ENCODE peak calls at places on chromosomes 4 and X, in six cellular contexts. A, M, O, R, X and S are unnamed samples.

GRCh38 chr4:151644625-151645024 is 116.2 kb downstream of the GATB start:
- DNase-seq in A (peak; percentile 44), M (no peak), O (peak; percentile 25), R (peak; percentile 27), X (no peak), S (peak; percentile 10)

GRCh38 chr4:87932718-87933136 is 42.8 kb upstream of the SPP1 start:
- DNase-seq in A (no peak), M (no peak), O (no peak), R (no peak), X (no peak), S (no peak)

GRCh38 chrX:74924449-74925209 is 623 bp downstream of the NEXMIF start:
- DNase-seq in A (no peak), M (no peak), O (peak; percentile 40), R (no peak), X (no peak), S (no peak)

GRCh38 chrX:149633511-149633910 is 1.9 kb upstream of the TMEM185A start:
- DNase-seq in A (no peak), M (no peak), O (no peak), R (no peak), X (no peak), S (no peak)

GRCh38 chr4:160592258-160592657 is 1489.4 kb downstream of the RAPGEF2 start:
- DNase-seq in A (no peak), M (no peak), O (no peak), R (no peak), X (no peak), S (no peak)

GRCh38 chr4:113738251-113738650 is 23.3 kb downstream of the CAMK2D start:
- DNase-seq in A (no peak), M (no peak), O (no peak), R (no peak), X (no peak), S (no peak)

GRCh38 chrX:139725720-139726119 is 17.8 kb upstream of the MCF2 start:
- DNase-seq in A (no peak), M (no peak), O (no peak), R (no peak), X (peak; percentile 64), S (no peak)

GRCh38 chr4:122652379-122652778 is 31.5 kb upstream of the IL21 start:
- DNase-seq in A (peak; percentile 14), M (no peak), O (peak; percentile 27), R (peak; percentile 51), X (no peak), S (peak; percentile 60)

GRCh38 chr4:73676881-73677323 is 56.7 kb upstream of the RASSF6 start:
- DNase-seq in A (no peak), M (no peak), O (no peak), R (no peak), X (peak; percentile 19), S (no peak)

GRCh38 chr4:61079976-61080375 is 120.2 kb upstream of the ADGRL3 start:
- DNase-seq in A (no peak), M (no peak), O (no peak), R (no peak), X (no peak), S (no peak)

GRCh38 chr4:54961357-54961975 is 163.9 kb downstream of the KDR start:
- DNase-seq in A (no peak), M (no peak), O (no peak), R (peak; percentile 26), X (no peak), S (peak; percentile 21)

GRCh38 chr4:39635023-39635422 is 3.6 kb downstream of the SMIM14 start:
- DNase-seq in A (no peak), M (no peak), O (no peak), R (no peak), X (no peak), S (no peak)

GRCh38 chr4:55215087-55215486 is 89.7 kb upstream of the KDR start:
- DNase-seq in A (no peak), M (no peak), O (no peak), R (no peak), X (no peak), S (no peak)

GRCh38 chrX:120270567-120270966 is 20.0 kb downstream of the ZBTB33 start:
- DNase-seq in A (no peak), M (no peak), O (no peak), R (no peak), X (no peak), S (no peak)

GRCh38 chrX:10818651-10819050 is 198.3 kb upstream of the MID1 start:
- DNase-seq in A (no peak), M (no peak), O (no peak), R (no peak), X (no peak), S (no peak)

GRCh38 chr4:82851902-82852750 is 38.8 kb downstream of the SEC31A start:
- DNase-seq in A (peak; percentile 45), M (no peak), O (no peak), R (peak; percentile 17), X (no peak), S (peak; percentile 33)

GRCh38 chr4:112747035-112747434 is 110.1 kb downstream of the LARP7 start:
- DNase-seq in A (peak; percentile 3), M (peak; percentile 25), O (peak; percentile 66), R (no peak), X (no peak), S (peak; percentile 44)

GRCh38 chrX:15472523-15472922 is 20.6 kb downstream of the PIR start:
- DNase-seq in A (no peak), M (no peak), O (no peak), R (no peak), X (no peak), S (no peak)

GRCh38 chr4:156751486-156751885 is 220.1 kb downstream of the PDGFC start:
- DNase-seq in A (no peak), M (no peak), O (no peak), R (no peak), X (no peak), S (no peak)

GRCh38 chr4:39353478-39354177 is 12.5 kb downstream of the RFC1 start:
- DNase-seq in A (no peak), M (no peak), O (no peak), R (no peak), X (peak; percentile 85), S (no peak)

GRCh38 chrX:153861733-153862300 is 24.2 kb downstream of the L1CAM start:
- DNase-seq in A (no peak), M (no peak), O (no peak), R (no peak), X (no peak), S (no peak)

GRCh38 chr4:56506110-56506705 is 617 bp downstream of the ARL9 start:
- DNase-seq in A (no peak), M (no peak), O (no peak), R (no peak), X (no peak), S (no peak)

GRCh38 chr4:183996868-183997267 is 91.8 kb downstream of the STOX2 start:
- DNase-seq in A (no peak), M (no peak), O (no peak), R (no peak), X (no peak), S (no peak)

GRCh38 chr4:185464887-185465286 is 6.6 kb downstream of the CCDC110 start:
- DNase-seq in A (no peak), M (no peak), O (no peak), R (no peak), X (no peak), S (no peak)

GRCh38 chr4:25635501-25635900 is 20.1 kb upstream of the SLC34A2 start:
- DNase-seq in A (no peak), M (no peak), O (no peak), R (no peak), X (no peak), S (peak; percentile 39)

GRCh38 chr4:73019462-73020047 is 50.0 kb downstream of the COX18 start:
- DNase-seq in A (peak; percentile 23), M (no peak), O (peak; percentile 20), R (peak; percentile 22), X (no peak), S (peak; percentile 23)

GRCh38 chrX:8049827-8050226 is 121.2 kb downstream of the VCX2 start:
- DNase-seq in A (no peak), M (no peak), O (no peak), R (no peak), X (no peak), S (no peak)

GRCh38 chrX:136531951-136532350 is at the start of gene VGLL1:
- DNase-seq in A (no peak), M (no peak), O (no peak), R (no peak), X (no peak), S (no peak)

GRCh38 chr4:10015140-10015753 is 6.0 kb downstream of the SLC2A9 start:
- DNase-seq in A (no peak), M (peak; percentile 46), O (peak; percentile 59), R (no peak), X (no peak), S (peak; percentile 67)

GRCh38 chrX:24561121-24561520 is 86.0 kb downstream of the PCYT1B start:
- DNase-seq in A (no peak), M (no peak), O (no peak), R (peak; percentile 25), X (no peak), S (peak; percentile 6)

DNA sequence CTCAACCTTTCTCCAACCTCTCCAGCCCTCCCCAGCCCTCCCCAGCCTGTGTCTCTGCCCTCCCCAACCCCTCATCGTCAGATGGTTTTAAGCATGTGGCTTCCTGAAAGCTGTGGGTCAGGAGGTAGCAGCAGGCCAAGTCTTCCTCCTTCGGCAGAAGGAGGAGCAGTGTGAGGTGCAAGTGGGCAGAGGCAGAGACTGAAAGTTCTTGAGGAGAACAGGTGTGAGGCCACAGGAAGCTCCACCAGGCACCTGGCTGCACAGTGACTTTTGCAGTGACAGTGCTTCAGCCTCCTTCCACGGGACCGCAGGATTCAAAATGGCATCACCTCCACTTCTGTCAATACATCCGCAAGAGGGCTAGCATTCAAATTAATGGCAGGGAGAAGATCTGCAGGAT is 203.9 kb upstream of the LEF1 start:
- DNase-seq in A (no peak), M (no peak), O (no peak), R (no peak), X (no peak), S (no peak)
- H3K4me1 ChIP-seq in A (no peaks in the 10 kb centered on the region), M (no peaks in the 10 kb centered on the region), O (no peaks in the 10 kb centered on the region), R (no peaks in the 10 kb centered on the region), X (no peaks in the 10 kb centered on the region), S (no peaks in the 10 kb centered on the region)

GRCh38 chrX:109352121-109352556 is 129.7 kb downstream of the GUCY2F start:
- DNase-seq in A (no peak), M (no peak), O (no peak), R (no peak), X (no peak), S (no peak)
- TF ChIP-seq ZNF274 in A (no peak), M (no peak), O (no peak), R (no peak), X (no peak), S (no peak)

GRCh38 chr4:52266537-52267137 is 215.5 kb downstream of the SPATA18 start:
- DNase-seq in A (no peak), M (no peak), O (no peak), R (no peak), X (no peak), S (no peak)
- H3K4me1 ChIP-seq in A (no peaks in the 10 kb centered on the region), M (no peaks in the 10 kb centered on the region), O (no peaks in the 10 kb centered on the region), R (no peaks in the 10 kb centered on the region), X (no peaks in the 10 kb centered on the region), S (no peaks in the 10 kb centered on the region)

GRCh38 chrX:88202149-88202548 is 544.9 kb upstream of the CPXCR1 start:
- DNase-seq in A (no peak), M (no peak), O (no peak), R (no peak), X (no peak), S (no peak)
- TF ChIP-seq ZNF274 in A (no peak), M (no peak), O (no peak), R (no peak), X (no peak), S (no peak)